ENCODE peak calls at places on chromosomes 13 and 19, in ten cellular contexts. F is CD8-positive, alpha-beta T cell; Y is nephron progenitor cell; I is Calu3; C is HFF-Myc; W is glutamatergic neuron; O is cardiac fibroblast; L is mucosa of descending colon; M is hepatocyte; K is dorsolateral prefrontal cortex. B is an unnamed sample.

GRCh38 chr13:27353166-27353583 is 71.2 kb upstream of the GTF3A start:
- DNase-seq in F (no peak), Y (no peak), I (no peak), C (no peak), W (no peak), O (peak; percentile 29), L (no peak), M (peak; percentile 57), K (no peak), B (no peak)

GRCh38 chr13:28463481-28463880 is 31.4 kb downstream of the FLT1 start:
- DNase-seq in F (no peak), Y (no peak), I (no peak), C (no peak), W (no peak), O (no peak), L (no peak), M (no peak), K (no peak), B (no peak)

GRCh38 chr19:46798713-46799112 is 10.3 kb upstream of the SLC1A5 start:
- DNase-seq in F (no peak), Y (no peak), I (no peak), C (no peak), W (no peak), O (no peak), L (no peak), M (no peak), K (no peak), B (no peak)

GRCh38 chr13:28161370-28161769 is 23.0 kb downstream of the PAN3 start:
- DNase-seq in F (no peak), Y (no peak), I (no peak), C (no peak), W (no peak), O (peak; percentile 34), L (no peak), M (peak; percentile 71), K (no peak), B (no peak)

GRCh38 chr19:9413240-9413954 is 22.0 kb downstream of the ZNF266 start:
- DNase-seq in F (no peak), Y (no peak), I (no peak), C (no peak), W (no peak), O (no peak), L (no peak), M (no peak), K (no peak), B (no peak)

GRCh38 chr13:35496011-35496410 is 19.5 kb upstream of the MAB21L1 start:
- DNase-seq in F (no peak), Y (no peak), I (no peak), C (no peak), W (no peak), O (no peak), L (no peak), M (no peak), K (no peak), B (no peak)

GRCh38 chr13:64993514-64994164 is 2236.5 kb downstream of the PCDH9 start:
- DNase-seq in F (no peak), Y (no peak), I (no peak), C (no peak), W (no peak), O (no peak), L (no peak), M (no peak), K (no peak), B (no peak)

GRCh38 chr13:27442797-27443196 is 7.6 kb downstream of the MTIF3 start:
- DNase-seq in F (no peak), Y (no peak), I (no peak), C (no peak), W (no peak), O (no peak), L (no peak), M (peak; percentile 30), K (no peak), B (no peak)

GRCh38 chr13:86051134-86052103 is 252.2 kb upstream of the SLITRK6 start:
- DNase-seq in F (no peak), Y (no peak), I (peak; percentile 11), C (no peak), W (no peak), O (no peak), L (no peak), M (peak; percentile 8), K (no peak), B (no peak)

GRCh38 chr13:27339299-27339698 is 68.7 kb downstream of the RASL11A start:
- DNase-seq in F (peak; percentile 37), Y (peak; percentile 30), I (peak; percentile 43), C (peak; percentile 22), W (peak; percentile 58), O (peak; percentile 59), L (no peak), M (peak; percentile 50), K (no peak), B (no peak)

GRCh38 chr19:1068111-1069001 is 1.4 kb downstream of the ARHGAP45 start:
- DNase-seq in F (peak; percentile 88), Y (no peak), I (no peak), C (no peak), W (no peak), O (no peak), L (peak; percentile 89), M (no peak), K (no peak), B (no peak)

GRCh38 chr13:64928704-64929499 is 2301.2 kb downstream of the PCDH9 start:
- DNase-seq in F (no peak), Y (no peak), I (no peak), C (peak; percentile 19), W (no peak), O (peak; percentile 84), L (no peak), M (peak; percentile 11), K (no peak), B (no peak)

GRCh38 chr19:35790981-35791813 is 15.8 kb downstream of the ARHGAP33 start:
- DNase-seq in F (no peak), Y (peak; percentile 30), I (no peak), C (no peak), W (no peak), O (no peak), L (no peak), M (no peak), K (peak; percentile 43), B (no peak)

GRCh38 chr19:3655402-3656072 is 28.9 kb upstream of the CACTIN start:
- DNase-seq in F (no peak), Y (no peak), I (no peak), C (peak; percentile 94), W (peak; percentile 94), O (peak; percentile 91), L (no peak), M (peak; percentile 76), K (peak; percentile 97), B (no peak)

GRCh38 chr13:20439261-20439660 is 86.4 kb downstream of the CRYL1 start:
- DNase-seq in F (no peak), Y (no peak), I (no peak), C (no peak), W (no peak), O (peak; percentile 34), L (no peak), M (no peak), K (no peak), B (no peak)

GRCh38 chr13:40668335-40668734 is 1.9 kb upstream of the FOXO1 start:
- DNase-seq in F (peak; percentile 65), Y (peak; percentile 13), I (peak; percentile 22), C (no peak), W (peak; percentile 28), O (peak; percentile 36), L (peak; percentile 72), M (peak; percentile 39), K (no peak), B (no peak)

GRCh38 chr13:111893607-111894443 is 173.1 kb upstream of the SOX1 start:
- DNase-seq in F (no peak), Y (peak; percentile 55), I (no peak), C (no peak), W (peak; percentile 48), O (no peak), L (no peak), M (no peak), K (no peak), B (no peak)

GRCh38 chr13:59479629-59480028 is 684.1 kb downstream of the DIAPH3 start:
- DNase-seq in F (no peak), Y (no peak), I (no peak), C (no peak), W (no peak), O (peak; percentile 25), L (no peak), M (no peak), K (no peak), B (no peak)

GRCh38 chr13:59476376-59476775 is 687.4 kb downstream of the DIAPH3 start:
- DNase-seq in F (no peak), Y (no peak), I (no peak), C (no peak), W (no peak), O (peak; percentile 27), L (no peak), M (no peak), K (no peak), B (no peak)

GRCh38 chr13:59477011-59477410 is 686.7 kb downstream of the DIAPH3 start:
- DNase-seq in F (no peak), Y (no peak), I (no peak), C (no peak), W (no peak), O (peak; percentile 28), L (no peak), M (no peak), K (no peak), B (no peak)

GRCh38 chr13:59478908-59479307 is 684.8 kb downstream of the DIAPH3 start:
- DNase-seq in F (no peak), Y (no peak), I (no peak), C (no peak), W (no peak), O (no peak), L (no peak), M (no peak), K (no peak), B (no peak)

GRCh38 chr13:59475911-59476310 is 687.8 kb downstream of the DIAPH3 start:
- DNase-seq in F (no peak), Y (no peak), I (no peak), C (no peak), W (no peak), O (no peak), L (no peak), M (no peak), K (no peak), B (no peak)
- TF ChIP-seq CTCF in F (no peak), Y (no peak), I (no peak), C (no peak), W (no peak), O (no peak), L (no peak), M (no peak), K (no peak), B (no peak)

GRCh38 chr19:7839476-7839875 is 9.5 kb downstream of the EVI5L start:
- DNase-seq in F (no peak), Y (no peak), I (no peak), C (no peak), W (no peak), O (no peak), L (no peak), M (no peak), K (no peak), B (no peak)
- TF ChIP-seq CTCF in F (no peak), Y (no peak), I (no peak), C (no peak), W (no peak), O (no peak), L (no peak), M (no peak), K (no peak), B (no peak)

GRCh38 chr19:40807147-40808020 is 8.4 kb downstream of the EGLN2 start:
- DNase-seq in F (peak; percentile 46), Y (no peak), I (peak; percentile 78), C (no peak), W (no peak), O (no peak), L (no peak), M (peak; percentile 78), K (no peak), B (no peak)
- TF ChIP-seq CTCF in F (peak; percentile 44), Y (peak; percentile 18), I (peak; percentile 41), C (peak; percentile 23), W (no peak), O (peak; percentile 28), L (no peak), M (peak; percentile 37), K (no peak), B (peak; percentile 11)

GRCh38 chr13:43229506-43229905 is 206.1 kb downstream of the DNAJC15 start:
- DNase-seq in F (no peak), Y (no peak), I (no peak), C (no peak), W (no peak), O (peak; percentile 78), L (no peak), M (no peak), K (no peak), B (no peak)
- TF ChIP-seq CTCF in F (no peak), Y (no peak), I (no peak), C (no peak), W (no peak), O (peak; percentile 13), L (no peak), M (no peak), K (no peak), B (no peak)